ENCODE peak calls at places on chromosome 9, in ten cellular contexts. P is KBM-7; B is T47D; I is putamen; C is non-pigmented ciliary epithelial cell; H is NCI-H187; G is GM13977; E is RCC 7860; T is activated naive CD8-positive, alpha-beta T cell treated with anti-CD3 and anti-CD28 coated beads for 36 hours; F is progenitor cell of endocrine pancreas. V is an unnamed sample.

GRCh38 chr9:72155282-72155677 is 6.0 kb downstream of the GDA start:
- DNase-seq in P (no peak), B (no peak), I (no peak), C (no peak), H (no peak), G (no peak), E (no peak), T (no peak), F (no peak), V (no peak)

GRCh38 chr9:109779711-109780452 is at the start of gene PALM2AKAP2:
- DNase-seq in P (no peak), B (peak; percentile 83), I (peak; percentile 55), C (no peak), H (no peak), G (peak; percentile 45), E (no peak), T (peak; percentile 3), F (peak; percentile 52), V (peak; percentile 47)

GRCh38 chr9:87581513-87581912 is 83.8 kb downstream of the DAPK1 start:
- DNase-seq in P (peak; percentile 27), B (no peak), I (no peak), C (no peak), H (no peak), G (no peak), E (no peak), T (no peak), F (no peak), V (no peak)

GRCh38 chr9:132201780-132202703 is 40.2 kb downstream of the NTNG2 start:
- DNase-seq in P (no peak), B (peak; percentile 51), I (peak; percentile 77), C (no peak), H (no peak), G (no peak), E (no peak), T (no peak), F (no peak), V (no peak)

GRCh38 chr9:34252670-34253459 is 74.0 kb downstream of the UBAP1 start:
- DNase-seq in P (peak; percentile 81), B (peak; percentile 59), I (peak; percentile 49), C (no peak), H (no peak), G (peak; percentile 77), E (peak; percentile 41), T (peak; percentile 63), F (peak; percentile 70), V (peak; percentile 72)

GRCh38 chr9:114210691-114211276 is 55.4 kb downstream of the COL27A1 start:
- DNase-seq in P (no peak), B (no peak), I (no peak), C (no peak), H (no peak), G (no peak), E (no peak), T (no peak), F (no peak), V (no peak)

GRCh38 chr9:20037699-20038098 is 248.9 kb upstream of the SLC24A2 start:
- DNase-seq in P (no peak), B (no peak), I (no peak), C (no peak), H (no peak), G (no peak), E (no peak), T (no peak), F (no peak), V (no peak)

GRCh38 chr9:126411225-126411947 is 84.8 kb downstream of the MVB12B start:
- DNase-seq in P (peak; percentile 79), B (no peak), I (no peak), C (no peak), H (no peak), G (peak; percentile 79), E (peak; percentile 21), T (peak; percentile 26), F (no peak), V (no peak)

GRCh38 chr9:75265525-75265972 is 177.2 kb downstream of the OSTF1 start:
- DNase-seq in P (peak; percentile 51), B (peak; percentile 73), I (peak; percentile 27), C (peak; percentile 8), H (peak; percentile 0), G (peak; percentile 30), E (peak; percentile 25), T (peak; percentile 30), F (peak; percentile 38), V (peak; percentile 28)

GRCh38 chr9:33750839-33751339 is 44.5 kb upstream of the PRSS3 start:
- DNase-seq in P (no peak), B (no peak), I (no peak), C (no peak), H (no peak), G (no peak), E (no peak), T (no peak), F (no peak), V (peak; percentile 76)

GRCh38 chr9:130191749-130192120 is 19.5 kb downstream of the NCS1 start:
- DNase-seq in P (no peak), B (no peak), I (no peak), C (no peak), H (no peak), G (no peak), E (no peak), T (no peak), F (no peak), V (peak; percentile 88)

GRCh38 chr9:127885508-127886281 is 8.2 kb upstream of the AK1 start:
- DNase-seq in P (no peak), B (no peak), I (no peak), C (no peak), H (no peak), G (no peak), E (no peak), T (no peak), F (no peak), V (no peak)